ENCODE peak calls at places on chromosomes 1 and 21, in five cellular contexts. W is tibial nerve, N is ovary, C is H54, P is GM12892. A is an unnamed sample.

GRCh38 chr1:84862810-84863251 is 30.2 kb downstream of the LPAR3 start:
- DNase-seq in N (no peak), W (no peak), P (peak; percentile 21), C (no peak), A (no peak)

GRCh38 chr1:183497218-183497617 is 24.9 kb downstream of the SMG7 start:
- DNase-seq in W (no peak), C (no peak), N (no peak), P (no peak), A (no peak)

GRCh38 chr1:26785611-26786436 is 1.9 kb upstream of the PIGV start:
- DNase-seq in N (no peak), P (no peak), C (no peak), W (no peak), A (peak; percentile 40)

GRCh38 chr21:38898422-38899098 is 92.8 kb downstream of the ETS2 start:
- DNase-seq in W (no peak), N (no peak), C (no peak), P (no peak), A (no peak)

GRCh38 chr1:177360791-177361190 is 190.0 kb downstream of the BRINP2 start:
- DNase-seq in P (no peak), C (no peak), N (no peak), W (no peak), A (no peak)

GRCh38 chr1:34928066-34928864 is 1.2 kb downstream of the DLGAP3 start:
- DNase-seq in P (no peak), W (no peak), N (no peak), C (no peak), A (no peak)

GRCh38 chr1:19892628-19893168 is 10.5 kb downstream of the OTUD3 start:
- DNase-seq in C (no peak), N (no peak), W (no peak), P (no peak), A (no peak)

GRCh38 chr1:24964811-24965570 is 34.9 kb upstream of the RUNX3 start:
- DNase-seq in W (no peak), C (no peak), P (peak; percentile 84), N (no peak), A (peak; percentile 25)

GRCh38 chr1:56436338-56436695 is 143.0 kb downstream of the PLPP3 start:
- DNase-seq in P (no peak), W (no peak), N (no peak), C (no peak), A (no peak)

GRCh38 chr1:72412286-72412685 is 129.9 kb upstream of the NEGR1 start:
- DNase-seq in P (no peak), C (peak; percentile 14), N (no peak), W (no peak), A (no peak)

GRCh38 chr1:219990782-219991510 is 55.4 kb downstream of the EPRS1 start:
- DNase-seq in P (no peak), N (no peak), W (peak; percentile 28), C (no peak), A (no peak)

GRCh38 chr1:23594927-23595353 is 35.6 kb upstream of the ID3 start:
- DNase-seq in C (no peak), P (no peak), N (no peak), W (no peak), A (no peak)

GRCh38 chr1:209095627-209096595 is 487.6 kb upstream of the CAMK1G start:
- DNase-seq in N (no peak), W (no peak), P (no peak), C (peak; percentile 78), A (no peak)

GRCh38 chr1:35500439-35500838 is 56.8 kb downstream of the KIAA0319L start:
- DNase-seq in N (no peak), C (no peak), W (no peak), P (no peak), A (no peak)

GRCh38 chr21:44054710-44055109 is 42.6 kb downstream of the TRAPPC10 start:
- DNase-seq in N (no peak), C (no peak), W (no peak), P (no peak), A (peak; percentile 45)

GRCh38 chr21:45972716-45973474 is 8.7 kb upstream of the COL6A1 start:
- DNase-seq in W (peak; percentile 75), P (peak; percentile 25), N (peak; percentile 92), C (no peak), A (peak; percentile 53)

GRCh38 chr1:204286841-204287387 is 72.8 kb downstream of the PLEKHA6 start:
- DNase-seq in N (no peak), P (no peak), C (no peak), W (peak; percentile 34), A (peak; percentile 85)

GRCh38 chr1:157577420-157577819 is 20.5 kb downstream of the FCRL4 start:
- DNase-seq in C (no peak), N (no peak), W (no peak), P (no peak), A (no peak)

GRCh38 chr1:110060034-110060661 is 10.3 kb downstream of the ALX3 start:
- DNase-seq in W (no peak), P (peak; percentile 62), N (no peak), C (peak; percentile 51), A (no peak)

GRCh38 chr1:110060662-110061060 is 9.8 kb downstream of the ALX3 start:
- DNase-seq in C (no peak), N (no peak), P (no peak), W (no peak), A (no peak)

GRCh38 chr1:110058591-110058990 is 11.9 kb downstream of the ALX3 start:
- DNase-seq in P (no peak), W (no peak), C (no peak), N (no peak), A (no peak)

GRCh38 chr1:110057963-110058518 is 12.4 kb downstream of the ALX3 start:
- DNase-seq in P (no peak), W (no peak), N (no peak), C (no peak), A (no peak)

GRCh38 chr1:110059133-110059863 is 11.2 kb downstream of the ALX3 start:
- DNase-seq in P (no peak), N (no peak), C (no peak), W (no peak), A (no peak)
- TF ChIP-seq POLR2A in P (no peak), N (no peak), C (no peak), W (no peak), A (no peak)

GRCh38 chr21:42234464-42235241 is 15.7 kb downstream of the ABCG1 start:
- DNase-seq in P (peak; percentile 58), C (no peak), N (peak; percentile 73), W (no peak), A (no peak)
- TF ChIP-seq POLR2A in P (no peak), C (no peak), N (no peak), W (no peak), A (no peak)

GRCh38 chr1:3625151-3625907 is 514 bp downstream of the TPRG1L start:
- DNase-seq in N (peak; percentile 58), W (no peak), P (no peak), C (no peak), A (no peak)
- TF ChIP-seq POLR2A in N (no peak), W (no peak), P (no peak), C (no peak), A (no peak)

DNA sequence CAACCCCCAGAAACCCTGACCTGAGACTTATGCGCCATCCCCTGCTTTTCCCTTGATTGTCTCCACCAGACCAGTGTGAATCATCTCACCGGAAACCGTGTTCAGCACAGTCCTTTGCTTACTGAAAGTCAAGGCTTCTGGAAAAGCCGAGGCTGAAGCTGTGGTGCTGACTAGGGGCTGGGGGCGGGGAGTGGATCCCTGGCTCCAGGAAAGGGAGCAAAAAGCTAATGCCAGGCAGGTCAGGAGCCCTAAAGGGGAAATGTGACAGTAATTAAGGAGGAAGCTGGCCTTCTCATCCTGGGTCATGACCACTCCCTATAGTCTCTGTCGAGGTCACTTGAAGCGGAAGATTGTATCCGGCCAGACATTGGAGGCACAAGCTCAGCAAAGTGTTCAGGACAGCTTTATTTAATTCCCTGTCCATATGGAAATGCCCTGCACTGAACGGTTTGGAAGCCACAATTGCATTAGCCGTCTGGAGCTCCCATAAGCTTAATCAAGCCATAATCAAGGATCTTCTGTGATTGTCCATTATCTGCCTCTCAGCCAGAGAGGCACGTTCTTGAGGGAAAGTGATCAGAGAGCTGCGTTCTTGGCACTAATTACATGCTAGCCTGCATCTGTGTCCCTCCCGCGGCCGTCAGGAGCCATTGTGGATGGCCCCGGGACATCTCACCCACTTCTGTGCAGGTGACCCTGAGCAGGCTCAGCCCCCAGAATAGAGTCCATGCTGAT is 403.6 kb downstream of the RRAGC start:
- DNase-seq in C (no peak), P (no peak), N (no peak), W (no peak), A (no peak)
- TF ChIP-seq POLR2A in C (no peak), P (no peak), N (no peak), W (no peak), A (no peak)

GRCh38 chr1:225654277-225654597 is 1.3 kb upstream of the ENAH start:
- DNase-seq in W (no peak), C (no peak), P (no peak), N (no peak), A (no peak)

GRCh38 chr1:225653463-225654276 is 747 bp upstream of the ENAH start:
- DNase-seq in W (peak; percentile 54), P (no peak), N (peak; percentile 83), C (peak; percentile 35), A (peak; percentile 95)

GRCh38 chr1:225651376-225651871 is 1.5 kb downstream of the ENAH start:
- DNase-seq in N (no peak), C (no peak), W (no peak), P (no peak), A (no peak)

GRCh38 chr1:225651872-225652725 is 824 bp downstream of the ENAH start:
- DNase-seq in C (no peak), W (peak; percentile 27), P (no peak), N (no peak), A (no peak)

GRCh38 chr1:225652726-225653462 is at the start of gene ENAH:
- DNase-seq in P (peak; percentile 39), N (peak; percentile 90), C (peak; percentile 61), W (peak; percentile 66), A (peak; percentile 66)
- TF ChIP-seq POLR2A in P (no peak), N (peak; percentile 91), C (peak; percentile 95), W (peak; percentile 36), A (no peak)

A was measured in lower leg skin.